ENCODE peak calls at places on chromosomes 6 and 20, in ten cellular contexts. E is naive thymus-derived CD4-positive, alpha-beta T cell; D is memory B cell; P is GM23248; L is hypothalamus; V is ecto neural progenitor cell; A is occipital lobe; F is iPS-NIHi11; J is activated CD4-positive, alpha-beta T cell treated with anti-CD3 and anti-CD28 coated beads, Interleukin-2, amount 10 ng/mL, durations not matched to agents 7 days and 5 days; G is germinal center. R is an unnamed sample.

GRCh38 chr6:154995241-154996162 is at the start of gene TIAM2:
- DNase-seq in E (no peak), D (no peak), P (peak; percentile 55), L (no peak), V (peak; percentile 85), A (no peak), F (peak; percentile 91), J (peak; percentile 26), G (peak; percentile 52), R (peak; percentile 32)

GRCh38 chr20:15942130-15942529 is 631.1 kb downstream of the KIF16B start:
- DNase-seq in E (no peak), D (no peak), P (peak; percentile 1), L (no peak), V (no peak), A (no peak), F (no peak), J (no peak), G (no peak), R (no peak)

GRCh38 chr20:16106191-16106849 is 466.9 kb downstream of the KIF16B start:
- DNase-seq in E (no peak), D (no peak), P (no peak), L (no peak), V (no peak), A (no peak), F (no peak), J (no peak), G (no peak), R (no peak)

GRCh38 chr20:34190679-34191090 is 50.5 kb upstream of the ASIP start:
- DNase-seq in E (no peak), D (peak; percentile 21), P (peak; percentile 93), L (peak; percentile 43), V (peak; percentile 82), A (peak; percentile 70), F (peak; percentile 88), J (peak; percentile 51), G (peak; percentile 23), R (peak; percentile 73)

GRCh38 chr20:1272368-1273155 is 6.5 kb downstream of the SNPH start:
- DNase-seq in E (no peak), D (no peak), P (no peak), L (no peak), V (no peak), A (no peak), F (no peak), J (no peak), G (no peak), R (no peak)

GRCh38 chr20:37166867-37167266 is 12.3 kb upstream of the RPN2 start:
- DNase-seq in E (no peak), D (no peak), P (no peak), L (no peak), V (no peak), A (no peak), F (no peak), J (no peak), G (no peak), R (no peak)

GRCh38 chr20:34922654-34923381 is 32.8 kb downstream of the GSS start:
- DNase-seq in E (no peak), D (no peak), P (peak; percentile 89), L (no peak), V (no peak), A (no peak), F (peak; percentile 22), J (no peak), G (no peak), R (peak; percentile 42)

GRCh38 chr20:881051-881820 is 34.9 kb downstream of the ANGPT4 start:
- DNase-seq in E (no peak), D (no peak), P (peak; percentile 73), L (no peak), V (no peak), A (no peak), F (no peak), J (peak; percentile 29), G (no peak), R (no peak)

GRCh38 chr6:82251942-82252341 is 4.4 kb upstream of the IBTK start:
- DNase-seq in E (no peak), D (no peak), P (peak; percentile 65), L (no peak), V (no peak), A (no peak), F (no peak), J (peak; percentile 24), G (peak; percentile 32), R (peak; percentile 14)

GRCh38 chr20:23932256-23932655 is 52.7 kb upstream of the CST5 start:
- DNase-seq in E (no peak), D (no peak), P (no peak), L (no peak), V (no peak), A (no peak), F (no peak), J (no peak), G (no peak), R (no peak)

GRCh38 chr20:363319-364078 is 16.6 kb downstream of the NRSN2 start:
- DNase-seq in E (no peak), D (no peak), P (peak; percentile 30), L (no peak), V (no peak), A (no peak), F (no peak), J (no peak), G (no peak), R (no peak)

GRCh38 chr6:7166410-7167293 is 58.9 kb downstream of the RREB1 start:
- DNase-seq in E (no peak), D (no peak), P (no peak), L (no peak), V (no peak), A (no peak), F (no peak), J (no peak), G (no peak), R (no peak)